ENCODE peak calls at places on chromosomes 6 and 20, in eight cellular contexts. D is dorsolateral prefrontal cortex, V is transverse colon, W is cardiac muscle cell, S is right atrium auricular region, K is fibroblast of lung, X is Peyer's patch, E is GM12865. U is an unnamed sample.

GRCh38 chr6:139587469-139587868 is 213.0 kb upstream of the CITED2 start:
- DNase-seq in D (no peak), V (no peak), W (peak), S (no peak), K (peak), X (no peak), E (no peak), U (peak)

GRCh38 chr6:15121443-15121842 is 124.4 kb upstream of the JARID2 start:
- DNase-seq in D (no peak), V (no peak), W (no peak), S (no peak), K (no peak), X (no peak), E (no peak), U (no peak)

GRCh38 chr6:107314644-107315043 is 144.7 kb downstream of the PDSS2 start:
- DNase-seq in D (no peak), V (no peak), W (no peak), S (no peak), K (no peak), X (no peak), E (no peak), U (no peak)

GRCh38 chr20:35663813-35664543 is 722 bp downstream of the CPNE1 start:
- DNase-seq in D (no peak), V (peak), W (peak), S (peak), K (peak), X (peak), E (peak), U (peak)

GRCh38 chr20:31760457-31761240 is 21.6 kb downstream of the TPX2 start:
- DNase-seq in D (no peak), V (no peak), W (peak), S (no peak), K (peak), X (no peak), E (no peak), U (no peak)

GRCh38 chr6:83215131-83216047 is 22.2 kb downstream of the RWDD2A start:
- DNase-seq in D (peak), V (peak), W (peak), S (peak), K (peak), X (peak), E (peak), U (peak)

GRCh38 chr6:22906091-22906549 is 336.8 kb downstream of the HDGFL1 start:
- DNase-seq in D (no peak), V (no peak), W (peak), S (no peak), K (peak), X (no peak), E (no peak), U (no peak)

GRCh38 chr20:48523191-48523757 is 304.5 kb downstream of the PREX1 start:
- DNase-seq in D (no peak), V (no peak), W (peak), S (no peak), K (peak), X (no peak), E (peak), U (peak)

GRCh38 chr6:21100959-21101358 is 492.6 kb upstream of the SOX4 start:
- DNase-seq in D (no peak), V (no peak), W (no peak), S (no peak), K (no peak), X (no peak), E (no peak), U (no peak)

GRCh38 chr6:12572884-12573824 is 143.4 kb upstream of the PHACTR1 start:
- DNase-seq in D (no peak), V (no peak), W (peak), S (no peak), K (peak), X (no peak), E (no peak), U (peak)

GRCh38 chr6:152091851-152092341 is 284.4 kb downstream of the ESR1 start:
- DNase-seq in D (no peak), V (no peak), W (peak), S (no peak), K (peak), X (no peak), E (no peak), U (no peak)

GRCh38 chr6:42817910-42818309 is 36.1 kb downstream of the BICRAL start:
- DNase-seq in D (no peak), V (no peak), W (no peak), S (no peak), K (no peak), X (no peak), E (no peak), U (no peak)

GRCh38 chr6:162532283-162533008 is 195.1 kb downstream of the PRKN start:
- DNase-seq in D (no peak), V (no peak), W (no peak), S (no peak), K (no peak), X (no peak), E (no peak), U (no peak)

GRCh38 chr6:134176283-134176975 is 124.0 kb upstream of the SLC2A12 start:
- DNase-seq in D (peak), V (no peak), W (peak), S (peak), K (peak), X (no peak), E (no peak), U (no peak)

GRCh38 chr6:134178230-134179044 is 126.0 kb upstream of the SLC2A12 start:
- DNase-seq in D (peak), V (peak), W (peak), S (peak), K (peak), X (peak), E (peak), U (peak)

GRCh38 chr6:134175532-134176282 is 123.3 kb upstream of the SLC2A12 start:
- DNase-seq in D (peak), V (peak), W (peak), S (peak), K (peak), X (peak), E (peak), U (no peak)

GRCh38 chr6:134177753-134178229 is 125.4 kb upstream of the SLC2A12 start:
- DNase-seq in D (no peak), V (peak), W (peak), S (no peak), K (peak), X (no peak), E (no peak), U (no peak)

DNA sequence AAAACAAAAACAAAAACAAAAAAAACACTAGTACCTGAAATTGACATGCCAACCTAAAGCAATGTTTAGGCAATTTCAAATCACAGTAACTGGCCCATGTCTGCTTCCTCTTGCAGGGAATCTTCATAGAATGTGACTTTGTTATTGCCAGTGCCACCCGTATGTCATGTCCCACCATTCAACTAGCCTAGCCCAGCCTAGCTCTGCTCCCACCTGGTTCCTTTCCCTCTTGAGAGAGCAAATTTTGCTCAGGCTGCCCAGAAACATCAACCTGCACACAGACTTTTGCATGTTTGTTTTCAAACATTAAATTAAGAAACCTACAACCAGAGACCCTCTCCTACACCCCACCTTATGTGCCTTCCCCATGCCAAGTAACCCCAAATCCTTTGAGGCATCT is 124.8 kb upstream of the SLC2A12 start:
- DNase-seq in D (no peak), V (no peak), W (no peak), S (no peak), K (no peak), X (no peak), E (no peak), U (no peak)
- H3K4me3 ChIP-seq in D (peak), V (no peak), W (no peak), S (peak), K (no peak), X (no peak), E (no peak), U (no peak)

DNA sequence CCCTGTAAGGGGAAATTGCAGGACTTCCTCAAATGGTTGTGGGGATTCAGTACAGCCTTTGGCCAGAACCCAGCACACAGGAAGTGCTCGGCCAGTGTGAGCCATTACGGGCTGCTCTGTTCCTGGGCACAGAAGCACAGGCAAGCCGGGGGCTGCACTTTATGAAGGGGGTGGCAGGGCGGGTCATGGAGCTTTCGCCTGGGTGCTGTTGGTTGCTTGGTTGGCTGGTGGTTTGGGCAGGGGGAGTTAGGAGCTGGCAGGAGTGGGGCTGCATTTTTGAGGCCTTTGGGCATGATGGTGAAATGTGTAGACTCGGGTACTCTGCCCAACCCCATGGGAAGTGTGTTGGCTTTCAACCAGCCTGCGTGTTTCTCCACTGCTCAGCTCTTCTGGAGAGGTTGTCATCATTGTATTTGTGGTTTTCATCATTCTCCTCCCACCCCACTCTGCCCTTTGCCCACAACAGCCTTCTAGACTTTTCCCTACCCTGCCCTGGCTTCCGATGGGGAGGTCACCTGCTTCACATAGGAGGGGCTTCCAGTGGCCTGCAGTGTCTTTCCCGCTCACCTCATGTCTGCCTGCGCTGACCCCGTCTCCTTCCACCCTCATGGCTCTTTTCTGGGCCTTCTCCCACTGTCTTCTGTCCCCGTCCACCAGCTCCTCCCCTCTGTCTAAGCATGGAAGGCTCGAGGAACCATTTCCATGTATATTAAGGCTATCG is 16.1 kb upstream of the RBM38 start:
- DNase-seq in D (peak), V (peak), W (no peak), S (no peak), K (no peak), X (no peak), E (no peak), U (no peak)
- H3K4me3 ChIP-seq in D (no peak), V (no peak), W (no peak), S (no peak), K (no peak), X (no peak), E (no peak), U (no peak)

DNA sequence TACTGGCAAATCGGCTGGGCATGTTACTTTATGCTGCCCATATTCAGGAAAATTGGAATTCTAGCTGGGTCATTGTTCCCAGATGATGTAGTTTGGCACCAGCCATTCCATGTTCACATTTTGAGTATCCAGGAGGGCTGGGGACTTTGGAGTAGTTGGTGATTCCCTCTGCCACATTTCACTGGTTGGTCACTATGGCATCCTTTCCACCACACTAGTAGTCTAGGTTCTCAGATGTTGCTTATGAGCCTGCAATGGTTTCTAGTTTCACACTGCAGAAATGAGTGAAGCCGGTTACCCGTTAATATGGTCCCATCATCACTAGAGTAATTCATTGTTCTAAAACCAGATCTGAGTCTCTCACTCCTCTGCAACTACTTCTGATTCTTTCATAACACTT is 4.6 kb downstream of the PTPN1 start:
- DNase-seq in D (no peak), V (no peak), W (no peak), S (no peak), K (no peak), X (peak), E (peak), U (no peak)
- H3K4me3 ChIP-seq in D (no peak), V (no peak), W (no peak), S (no peak), K (no peak), X (no peak), E (peak), U (no peak)

GRCh38 chr6:26044140-26045045 is 42.8 kb upstream of the HFE start:
- DNase-seq in D (no peak), V (peak), W (peak), S (peak), K (peak), X (peak), E (peak), U (no peak)

GRCh38 chr6:26048590-26048989 is 38.6 kb upstream of the HFE start:
- DNase-seq in D (no peak), V (no peak), W (no peak), S (no peak), K (no peak), X (no peak), E (no peak), U (no peak)

GRCh38 chr6:26043389-26044139 is 43.7 kb upstream of the HFE start:
- DNase-seq in D (peak), V (peak), W (peak), S (peak), K (peak), X (peak), E (peak), U (peak)

GRCh38 chr6:26045939-26046368 is 41.3 kb upstream of the HFE start:
- DNase-seq in D (no peak), V (no peak), W (no peak), S (no peak), K (no peak), X (no peak), E (peak), U (no peak)

GRCh38 chr6:26045046-26045938 is 41.9 kb upstream of the HFE start:
- DNase-seq in D (peak), V (peak), W (peak), S (peak), K (peak), X (peak), E (peak), U (peak)
- H3K4me3 ChIP-seq in D (peak), V (peak), W (no peak), S (peak), K (peak), X (peak), E (peak), U (peak)

DNA sequence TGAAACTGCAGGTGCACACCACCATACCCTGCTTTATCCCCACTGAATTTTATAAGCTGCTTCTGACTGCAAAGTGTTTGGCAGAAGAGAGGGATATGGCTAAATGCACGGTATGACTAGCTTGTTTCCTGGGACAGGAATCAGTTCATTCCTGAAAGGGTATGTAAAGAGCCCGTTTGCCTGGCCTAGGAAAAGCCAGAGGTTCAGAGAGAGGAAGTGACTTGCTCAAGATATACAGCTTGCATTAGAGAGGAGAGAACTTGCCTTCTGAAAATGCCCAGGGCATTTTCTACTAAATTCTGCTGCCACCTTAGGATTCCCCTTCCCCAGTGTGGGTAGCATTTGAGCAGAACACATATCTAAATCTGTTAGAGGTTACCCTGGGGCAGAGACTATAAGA is 683 bp upstream of the GCNT2 start:
- DNase-seq in D (no peak), V (no peak), W (peak), S (no peak), K (peak), X (no peak), E (no peak), U (no peak)
- H3K4me3 ChIP-seq in D (no peak), V (no peak), W (peak), S (no peak), K (no peak), X (no peak), E (no peak), U (no peak)

DNA sequence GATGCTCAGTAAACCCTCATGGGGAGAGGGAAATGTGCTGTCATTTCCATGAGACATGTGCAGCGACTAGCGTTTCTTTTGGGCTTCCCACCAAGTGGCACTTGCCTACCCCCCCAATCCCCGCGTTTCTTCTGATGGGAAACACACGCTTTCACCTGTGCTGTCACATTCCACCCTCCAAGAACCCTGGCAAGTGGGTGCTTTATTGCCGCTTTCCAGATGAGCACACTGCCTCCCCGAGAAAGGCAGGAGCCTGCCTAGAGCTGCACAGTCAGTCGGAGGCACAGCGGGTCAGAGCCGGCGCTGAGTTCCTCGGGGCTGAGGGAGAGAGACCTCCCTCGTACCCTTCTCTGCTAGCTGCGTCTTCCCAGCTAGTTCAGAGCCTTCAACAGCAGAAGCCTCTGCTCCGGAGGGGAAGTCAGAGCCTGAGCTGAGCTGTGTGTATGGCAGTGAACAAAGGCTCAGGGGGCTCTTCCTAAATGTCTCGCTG is 12.3 kb upstream of the CCDC167 start:
- DNase-seq in D (no peak), V (no peak), W (no peak), S (no peak), K (no peak), X (no peak), E (no peak), U (no peak)
- H3K4me3 ChIP-seq in D (no peak), V (no peak), W (no peak), S (no peak), K (no peak), X (no peak), E (no peak), U (no peak)

GRCh38 chr20:33990075-33990474 is 3.6 kb upstream of the RALY start:
- DNase-seq in D (no peak), V (no peak), W (no peak), S (no peak), K (no peak), X (no peak), E (no peak), U (no peak)

GRCh38 chr20:33993800-33994623 is at the start of gene RALY:
- DNase-seq in D (peak), V (peak), W (peak), S (peak), K (peak), X (peak), E (peak), U (no peak)

GRCh38 chr20:33992923-33993799 is 550 bp upstream of the RALY start:
- DNase-seq in D (peak), V (peak), W (peak), S (peak), K (peak), X (peak), E (peak), U (peak)

GRCh38 chr20:33992145-33992922 is 1.4 kb upstream of the RALY start:
- DNase-seq in D (no peak), V (no peak), W (no peak), S (no peak), K (peak), X (no peak), E (no peak), U (no peak)

GRCh38 chr20:33991498-33991897 is 2.2 kb upstream of the RALY start:
- DNase-seq in D (no peak), V (no peak), W (no peak), S (no peak), K (no peak), X (no peak), E (peak), U (no peak)
- H3K4me3 ChIP-seq in D (no peak), V (no peak), W (no peak), S (no peak), K (peak), X (no peak), E (peak), U (no peak)

DNA sequence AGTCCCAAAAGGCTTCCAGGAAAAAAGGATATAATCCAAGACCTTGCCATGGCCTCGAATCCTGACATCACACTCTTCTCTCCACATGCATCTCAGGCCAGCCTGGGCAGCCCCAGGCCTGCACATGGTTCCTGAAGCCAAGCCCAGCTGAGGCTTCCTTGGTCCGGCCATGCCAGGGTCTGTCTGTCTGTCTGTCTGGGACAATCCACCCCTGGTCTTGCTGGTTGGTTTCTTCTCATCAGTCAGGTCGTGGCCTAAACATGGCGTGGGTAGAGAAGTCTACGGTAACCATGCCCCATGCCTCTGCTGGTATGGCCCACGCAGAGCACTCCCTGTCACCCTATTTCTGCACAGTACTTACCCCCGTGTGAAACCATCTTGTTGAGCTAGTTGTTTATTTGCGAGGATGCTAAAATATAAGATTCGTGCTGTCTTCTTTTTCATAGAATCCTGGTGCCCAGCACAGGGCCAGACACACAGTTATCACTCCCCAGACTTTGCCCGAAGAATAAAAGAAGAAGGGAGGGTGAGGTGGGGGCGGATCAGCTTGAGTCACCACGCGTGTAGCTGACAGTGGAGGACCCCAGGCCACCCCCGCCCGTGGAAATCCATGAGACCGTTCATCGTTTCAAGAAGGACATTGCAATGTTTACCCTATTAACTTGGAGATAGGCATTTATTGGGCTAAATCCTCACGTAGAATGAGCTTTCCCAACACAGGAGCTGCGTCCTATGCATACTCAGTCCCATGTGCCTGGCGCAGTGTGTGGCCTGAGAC is 107.2 kb downstream of the RNASET2 start:
- DNase-seq in D (no peak), V (no peak), W (no peak), S (no peak), K (no peak), X (no peak), E (no peak), U (no peak)
- H3K4me3 ChIP-seq in D (no peak), V (no peak), W (no peak), S (no peak), K (no peak), X (no peak), E (no peak), U (no peak)